ENCODE peak calls at places on chromosomes 1 and 21, in nine cellular contexts. One of them, this sample, is unnamed.

GRCh38 chr21:37780991-37781983 is 135.0 kb downstream of the KCNJ6 start:
- DNase-seq in ACHN: no peak
- DNase-seq in stimulated activated CD4-positive, alpha-beta T cell treated with anti-CD3 and anti-CD28 coated beads, Interleukin-12 subunit alpha, Interleukin-12 subunit beta, amount 100 ng/mL, for 4 hours: no peak
- DNase-seq in NCI-H1105: no peak
- DNase-seq in T-helper 9 cell: no peak
- DNase-seq in mesenchymal stem cell: peak; percentile 53
- DNase-seq in hypothalamus: no peak
- DNase-seq in brain pericyte: no peak
- DNase-seq in RWPE1: peak; percentile 44
- DNase-seq in this sample: no peak

GRCh38 chr1:75643460-75643859 is 32.5 kb upstream of the SLC44A5 start:
- DNase-seq in ACHN: no peak
- DNase-seq in hypothalamus: no peak
- DNase-seq in mesenchymal stem cell: no peak
- DNase-seq in RWPE1: no peak
- DNase-seq in T-helper 9 cell: no peak
- DNase-seq in NCI-H1105: no peak
- DNase-seq in brain pericyte: no peak
- DNase-seq in stimulated activated CD4-positive, alpha-beta T cell treated with anti-CD3 and anti-CD28 coated beads, Interleukin-12 subunit alpha, Interleukin-12 subunit beta, amount 100 ng/mL, for 4 hours: no peak
- DNase-seq in this sample: no peak

GRCh38 chr1:161827786-161828185 is 61.7 kb downstream of the ATF6 start:
- DNase-seq in brain pericyte: no peak
- DNase-seq in mesenchymal stem cell: no peak
- DNase-seq in stimulated activated CD4-positive, alpha-beta T cell treated with anti-CD3 and anti-CD28 coated beads, Interleukin-12 subunit alpha, Interleukin-12 subunit beta, amount 100 ng/mL, for 4 hours: no peak
- DNase-seq in RWPE1: peak; percentile 3
- DNase-seq in ACHN: no peak
- DNase-seq in T-helper 9 cell: no peak
- DNase-seq in hypothalamus: no peak
- DNase-seq in NCI-H1105: no peak
- DNase-seq in this sample: no peak

GRCh38 chr1:156912861-156913808 is 7.3 kb upstream of the LRRC71 start:
- DNase-seq in stimulated activated CD4-positive, alpha-beta T cell treated with anti-CD3 and anti-CD28 coated beads, Interleukin-12 subunit alpha, Interleukin-12 subunit beta, amount 100 ng/mL, for 4 hours: no peak
- DNase-seq in NCI-H1105: peak; percentile 87
- DNase-seq in mesenchymal stem cell: no peak
- DNase-seq in T-helper 9 cell: no peak
- DNase-seq in RWPE1: no peak
- DNase-seq in hypothalamus: no peak
- DNase-seq in brain pericyte: no peak
- DNase-seq in ACHN: no peak
- DNase-seq in this sample: no peak

GRCh38 chr1:107477233-107477632 is 336.4 kb downstream of the NTNG1 start:
- DNase-seq in brain pericyte: no peak
- DNase-seq in T-helper 9 cell: no peak
- DNase-seq in ACHN: peak; percentile 10
- DNase-seq in mesenchymal stem cell: no peak
- DNase-seq in hypothalamus: no peak
- DNase-seq in RWPE1: no peak
- DNase-seq in NCI-H1105: no peak
- DNase-seq in stimulated activated CD4-positive, alpha-beta T cell treated with anti-CD3 and anti-CD28 coated beads, Interleukin-12 subunit alpha, Interleukin-12 subunit beta, amount 100 ng/mL, for 4 hours: no peak
- DNase-seq in this sample: no peak

GRCh38 chr1:210695041-210695440 is 366.3 kb downstream of the HHAT start:
- DNase-seq in stimulated activated CD4-positive, alpha-beta T cell treated with anti-CD3 and anti-CD28 coated beads, Interleukin-12 subunit alpha, Interleukin-12 subunit beta, amount 100 ng/mL, for 4 hours: no peak
- DNase-seq in mesenchymal stem cell: peak; percentile 56
- DNase-seq in brain pericyte: no peak
- DNase-seq in ACHN: no peak
- DNase-seq in T-helper 9 cell: no peak
- DNase-seq in RWPE1: no peak
- DNase-seq in NCI-H1105: no peak
- DNase-seq in hypothalamus: no peak
- DNase-seq in this sample: no peak

GRCh38 chr1:214146523-214146922 is 134.4 kb upstream of the SMYD2 start:
- DNase-seq in T-helper 9 cell: no peak
- DNase-seq in NCI-H1105: no peak
- DNase-seq in mesenchymal stem cell: no peak
- DNase-seq in brain pericyte: no peak
- DNase-seq in stimulated activated CD4-positive, alpha-beta T cell treated with anti-CD3 and anti-CD28 coated beads, Interleukin-12 subunit alpha, Interleukin-12 subunit beta, amount 100 ng/mL, for 4 hours: no peak
- DNase-seq in hypothalamus: no peak
- DNase-seq in ACHN: no peak
- DNase-seq in RWPE1: peak; percentile 44
- DNase-seq in this sample: no peak

GRCh38 chr1:15168479-15168878 is 14.9 kb downstream of the TMEM51 start:
- DNase-seq in brain pericyte: no peak
- DNase-seq in hypothalamus: no peak
- DNase-seq in NCI-H1105: no peak
- DNase-seq in ACHN: peak; percentile 88
- DNase-seq in mesenchymal stem cell: peak; percentile 98
- DNase-seq in RWPE1: peak; percentile 44
- DNase-seq in T-helper 9 cell: no peak
- DNase-seq in stimulated activated CD4-positive, alpha-beta T cell treated with anti-CD3 and anti-CD28 coated beads, Interleukin-12 subunit alpha, Interleukin-12 subunit beta, amount 100 ng/mL, for 4 hours: no peak
- DNase-seq in this sample: no peak

This sample was measured in NCI-H526.